ENCODE peak calls at places on chromosomes 6 and 20, in five cellular contexts. O, X, A, J and V are unnamed samples.

GRCh38 chr6:154041001-154041400 is 2.0 kb downstream of the OPRM1 start:
- DNase-seq in O (no peak), A (no peak), J (no peak), X (no peak), V (no peak)

GRCh38 chr6:91341473-91341872 is 754.6 kb upstream of the MAP3K7 start:
- DNase-seq in O (no peak), J (no peak), X (no peak), A (no peak), V (no peak)

GRCh38 chr20:23857954-23858565 is 21.5 kb downstream of the CST5 start:
- DNase-seq in A (no peak), O (no peak), J (peak; percentile 46), X (no peak), V (no peak)

GRCh38 chr6:80331522-80331921 is 225.1 kb downstream of the BCKDHB start:
- DNase-seq in O (no peak), J (no peak), X (no peak), A (peak; percentile 41), V (no peak)

GRCh38 chr20:57756921-57757320 is 47.1 kb upstream of the PMEPA1 start:
- DNase-seq in A (no peak), X (no peak), J (no peak), O (no peak), V (no peak)

GRCh38 chr6:14386263-14386981 is 268.9 kb downstream of the CD83 start:
- DNase-seq in X (no peak), J (no peak), O (no peak), A (no peak), V (no peak)

GRCh38 chr6:7433211-7433610 is 43.6 kb downstream of the RIOK1 start:
- DNase-seq in J (no peak), X (no peak), O (no peak), A (peak; percentile 93), V (no peak)

GRCh38 chr20:30513050-30513628 is 744.3 kb upstream of the DEFB115 start:
- DNase-seq in A (no peak), J (no peak), X (no peak), O (no peak), V (no peak)

GRCh38 chr6:20154778-20155177 is 57.5 kb downstream of the MBOAT1 start:
- DNase-seq in A (no peak), O (no peak), X (no peak), J (no peak), V (no peak)

GRCh38 chr20:14691994-14692393 is 354.6 kb upstream of the FLRT3 start:
- DNase-seq in O (no peak), X (no peak), J (no peak), A (no peak), V (no peak)

GRCh38 chr20:25178563-25179438 is 16.7 kb upstream of the ENTPD6 start:
- DNase-seq in O (peak; percentile 28), J (peak; percentile 29), X (no peak), A (peak; percentile 56), V (peak; percentile 59)

GRCh38 chr6:2140438-2141128 is 104.8 kb downstream of the GMDS start:
- DNase-seq in J (no peak), O (no peak), A (no peak), X (no peak), V (no peak)

GRCh38 chr6:37306026-37306425 is 47.8 kb upstream of the RNF8 start:
- DNase-seq in O (no peak), A (no peak), X (no peak), J (no peak), V (no peak)

GRCh38 chr6:17167327-17167979 is 65.6 kb downstream of the STMND1 start:
- DNase-seq in X (no peak), A (no peak), O (peak; percentile 49), J (peak; percentile 30), V (no peak)

GRCh38 chr6:142088858-142089216 is 43.9 kb upstream of the GJE1 start:
- DNase-seq in J (no peak), X (no peak), A (no peak), O (no peak), V (peak; percentile 32)

GRCh38 chr6:46291880-46292279 is 121.1 kb upstream of the ENPP5 start:
- DNase-seq in X (no peak), O (no peak), A (no peak), J (no peak), V (no peak)

GRCh38 chr20:38165089-38165965 is at the start of gene TGM2:
- DNase-seq in O (peak; percentile 70), X (peak; percentile 18), J (peak; percentile 53), A (no peak), V (peak; percentile 7)

GRCh38 chr20:37904008-37904675 is 1.2 kb downstream of the VSTM2L start:
- DNase-seq in X (no peak), J (no peak), O (no peak), A (no peak), V (no peak)

GRCh38 chr6:133171989-133172604 is 69.1 kb upstream of the EYA4 start:
- DNase-seq in A (no peak), J (no peak), X (no peak), O (no peak), V (no peak)

GRCh38 chr6:160122744-160123143 is 1.1 kb downstream of the SLC22A1 start:
- DNase-seq in J (no peak), X (no peak), O (no peak), A (no peak), V (no peak)

GRCh38 chr20:35730583-35731468 is 11.2 kb downstream of the RBM39 start:
- DNase-seq in X (no peak), J (no peak), O (no peak), A (no peak), V (no peak)

GRCh38 chr6:77425676-77426075 is 37.6 kb downstream of the HTR1B start:
- DNase-seq in J (no peak), O (no peak), A (no peak), X (no peak), V (no peak)

GRCh38 chr6:148805767-148806166 is 58.9 kb downstream of the UST start:
- DNase-seq in A (no peak), X (no peak), O (no peak), J (no peak), V (no peak)

GRCh38 chr6:56845027-56845426 is 109.9 kb upstream of the BEND6 start:
- DNase-seq in J (no peak), X (no peak), A (no peak), O (no peak), V (no peak)

GRCh38 chr20:35104685-35105295 is 12.2 kb upstream of the TRPC4AP start:
- DNase-seq in O (no peak), J (no peak), X (no peak), A (no peak), V (no peak)

GRCh38 chr6:151289399-151290007 is 49.7 kb downstream of the AKAP12 start:
- DNase-seq in J (no peak), X (no peak), A (no peak), O (no peak), V (no peak)

GRCh38 chr6:165615629-165616028 is 47.4 kb downstream of the PDE10A start:
- DNase-seq in X (no peak), J (no peak), A (no peak), O (no peak), V (no peak)

GRCh38 chr6:170020041-170020583 is 268.7 kb downstream of the ERMARD start:
- DNase-seq in A (no peak), X (no peak), J (no peak), O (no peak), V (no peak)

GRCh38 chr20:48910360-48910781 is 11.1 kb upstream of the ARFGEF2 start:
- DNase-seq in O (no peak), X (no peak), J (no peak), A (no peak), V (no peak)

GRCh38 chr6:859936-860335 is 167.0 kb upstream of the EXOC2 start:
- DNase-seq in O (no peak), X (no peak), A (no peak), J (no peak), V (no peak)